ENCODE peak calls at places on chromosomes 16 and 17, in ten cellular contexts. V is activated CD4-positive, alpha-beta T cell treated with anti-CD3 and anti-CD28 coated beads for 4 hours; F is GM13976; Z is activated CD4-positive, CD25-positive, alpha-beta regulatory T cell treated with anti-CD3 and anti-CD28 coated beads, Interleukin-2, amount 50 U/mL, for 16 hours; T is lower lobe of right lung; I is stimulated activated CD4-positive, alpha-beta T cell treated with anti-CD3 and anti-CD28 coated beads, TNF-alpha, amount 100 ng/mL, for 48 hours; U is progenitor cell of endocrine pancreas; X is fibroblast of villous mesenchyme; W is NCI-H1048; M is NCI-H2081. G is an unnamed sample.

GRCh38 chr16:78642621-78643285 is 543.3 kb downstream of the WWOX start:
- DNase-seq in V (no peak), F (no peak), Z (no peak), T (no peak), I (no peak), U (no peak), X (no peak), W (no peak), M (no peak), G (no peak)

GRCh38 chr17:76547183-76547641 is 7.4 kb downstream of the PRCD start:
- DNase-seq in V (peak), F (peak), Z (no peak), T (peak), I (no peak), U (peak), X (peak), W (no peak), M (peak), G (peak)

GRCh38 chr16:13558752-13559151 is 361.2 kb upstream of the ERCC4 start:
- DNase-seq in V (no peak), F (no peak), Z (no peak), T (no peak), I (no peak), U (no peak), X (no peak), W (no peak), M (no peak), G (no peak)

GRCh38 chr17:47935961-47936360 is 5.4 kb upstream of the PNPO start:
- DNase-seq in V (no peak), F (no peak), Z (no peak), T (no peak), I (no peak), U (no peak), X (peak), W (no peak), M (no peak), G (no peak)

GRCh38 chr17:17126131-17127110 is 79.7 kb downstream of the PLD6 start:
- DNase-seq in V (no peak), F (no peak), Z (no peak), T (peak), I (no peak), U (no peak), X (no peak), W (no peak), M (no peak), G (peak)

GRCh38 chr16:69893086-69893485 is 58.0 kb upstream of the CLEC18A start:
- DNase-seq in V (no peak), F (no peak), Z (no peak), T (no peak), I (no peak), U (no peak), X (no peak), W (no peak), M (no peak), G (no peak)

GRCh38 chr17:58304735-58305486 is 23.7 kb downstream of the TSPOAP1 start:
- DNase-seq in V (no peak), F (peak), Z (no peak), T (no peak), I (no peak), U (no peak), X (no peak), W (no peak), M (no peak), G (no peak)

GRCh38 chr16:15399317-15399716 is 3.8 kb downstream of the MPV17L start:
- DNase-seq in V (no peak), F (no peak), Z (no peak), T (no peak), I (no peak), U (no peak), X (no peak), W (no peak), M (no peak), G (no peak)

GRCh38 chr17:81961087-81961514 is at the start of gene NOTUM:
- DNase-seq in V (peak), F (no peak), Z (no peak), T (no peak), I (no peak), U (no peak), X (peak), W (no peak), M (peak), G (no peak)

GRCh38 chr17:82648761-82649474 is 674 bp upstream of the WDR45B start:
- DNase-seq in V (no peak), F (peak), Z (peak), T (peak), I (no peak), U (peak), X (no peak), W (no peak), M (peak), G (peak)

GRCh38 chr16:58848662-58849002 is 114.5 kb upstream of the GOT2 start:
- DNase-seq in V (no peak), F (no peak), Z (no peak), T (no peak), I (no peak), U (no peak), X (no peak), W (no peak), M (no peak), G (no peak)

GRCh38 chr17:57106107-57106835 is 21.2 kb downstream of the AKAP1 start:
- DNase-seq in V (no peak), F (no peak), Z (no peak), T (no peak), I (no peak), U (peak), X (no peak), W (no peak), M (no peak), G (no peak)

GRCh38 chr16:23914935-23915549 is 79.3 kb downstream of the PRKCB start:
- DNase-seq in V (no peak), F (no peak), Z (no peak), T (no peak), I (no peak), U (no peak), X (no peak), W (no peak), M (no peak), G (no peak)

GRCh38 chr17:7019839-7020519 is 2.9 kb upstream of the BCL6B start:
- DNase-seq in V (no peak), F (no peak), Z (no peak), T (peak), I (no peak), U (no peak), X (peak), W (no peak), M (peak), G (peak)

GRCh38 chr16:79845734-79846135 is 245.2 kb upstream of the MAF start:
- DNase-seq in V (no peak), F (no peak), Z (no peak), T (no peak), I (no peak), U (no peak), X (no peak), W (no peak), M (no peak), G (no peak)

GRCh38 chr16:84226026-84226425 is 13.8 kb downstream of the KCNG4 start:
- DNase-seq in V (no peak), F (no peak), Z (no peak), T (no peak), I (no peak), U (no peak), X (no peak), W (no peak), M (no peak), G (no peak)

GRCh38 chr17:67221062-67221998 is 23.7 kb downstream of the HELZ start:
- DNase-seq in V (peak), F (peak), Z (no peak), T (no peak), I (no peak), U (no peak), X (peak), W (no peak), M (peak), G (peak)

GRCh38 chr17:17675925-17676534 is 5.2 kb upstream of the RAI1 start:
- DNase-seq in V (no peak), F (no peak), Z (no peak), T (no peak), I (no peak), U (no peak), X (peak), W (no peak), M (no peak), G (peak)

GRCh38 chr17:69358688-69359596 is 32.0 kb upstream of the ABCA5 start:
- DNase-seq in V (no peak), F (no peak), Z (no peak), T (no peak), I (no peak), U (no peak), X (no peak), W (no peak), M (peak), G (no peak)

GRCh38 chr17:18860161-18860972 is 2.4 kb downstream of the PRPSAP2 start:
- DNase-seq in V (no peak), F (peak), Z (no peak), T (no peak), I (no peak), U (no peak), X (no peak), W (no peak), M (no peak), G (no peak)

GRCh38 chr16:85959686-85960085 is 60.7 kb downstream of the IRF8 start:
- DNase-seq in V (no peak), F (no peak), Z (no peak), T (no peak), I (no peak), U (no peak), X (no peak), W (no peak), M (no peak), G (no peak)

GRCh38 chr16:27767081-27767480 is 217.1 kb downstream of the KATNIP start:
- DNase-seq in V (no peak), F (no peak), Z (no peak), T (peak), I (no peak), U (no peak), X (no peak), W (no peak), M (no peak), G (no peak)

GRCh38 chr16:50065624-50066481 is at the start of gene HEATR3:
- DNase-seq in V (peak), F (peak), Z (peak), T (peak), I (peak), U (peak), X (peak), W (peak), M (peak), G (peak)

GRCh38 chr17:74815671-74816370 is 39.7 kb upstream of the NAT9 start:
- DNase-seq in V (no peak), F (no peak), Z (no peak), T (no peak), I (no peak), U (no peak), X (no peak), W (no peak), M (no peak), G (peak)

GRCh38 chr17:57667461-57667923 is 77.6 kb downstream of the CCDC182 start:
- DNase-seq in V (no peak), F (no peak), Z (no peak), T (no peak), I (no peak), U (no peak), X (no peak), W (no peak), M (no peak), G (no peak)

GRCh38 chr16:27378871-27379580 is 22.9 kb upstream of the IL21R start:
- DNase-seq in V (no peak), F (no peak), Z (no peak), T (no peak), I (no peak), U (no peak), X (no peak), W (no peak), M (no peak), G (no peak)

GRCh38 chr16:2155091-2156024 is at the start of gene TRAF7:
- DNase-seq in V (peak), F (peak), Z (peak), T (peak), I (peak), U (peak), X (peak), W (peak), M (peak), G (peak)

GRCh38 chr16:55370762-55371482 is 46.9 kb downstream of the IRX6 start:
- DNase-seq in V (no peak), F (no peak), Z (no peak), T (peak), I (no peak), U (peak), X (peak), W (no peak), M (no peak), G (no peak)

GRCh38 chr17:48576479-48577309 is 1.5 kb downstream of the HOXB4 start:
- DNase-seq in V (no peak), F (no peak), Z (no peak), T (no peak), I (no peak), U (no peak), X (peak), W (no peak), M (no peak), G (no peak)

G was measured in Kasumi-1.